ENCODE peak calls at places on chromosome 9, in nine cellular contexts. One of them, this sample, is unnamed.

GRCh38 chr9:107447081-107447480 is 42.5 kb downstream of the KLF4 start:
- DNase-seq in H1: no peak
- DNase-seq in endothelial cell of umbilical vein: no peak
- DNase-seq in GM23338: no peak
- DNase-seq in vagina: no peak
- DNase-seq in breast epithelium: no peak
- DNase-seq in HepG2: no peak
- DNase-seq in transverse colon: no peak
- DNase-seq in SK-N-SH: no peak
- DNase-seq in this sample: no peak

GRCh38 chr9:76216161-76216649 is 178.0 kb downstream of the RFK start:
- DNase-seq in H1: no peak
- DNase-seq in endothelial cell of umbilical vein: peak
- DNase-seq in GM23338: no peak
- DNase-seq in vagina: no peak
- DNase-seq in breast epithelium: no peak
- DNase-seq in HepG2: no peak
- DNase-seq in transverse colon: no peak
- DNase-seq in SK-N-SH: no peak
- DNase-seq in this sample: no peak

GRCh38 chr9:27671591-27671990 is 98.3 kb upstream of the C9orf72 start:
- DNase-seq in H1: no peak
- DNase-seq in endothelial cell of umbilical vein: no peak
- DNase-seq in GM23338: no peak
- DNase-seq in vagina: no peak
- DNase-seq in breast epithelium: no peak
- DNase-seq in HepG2: no peak
- DNase-seq in transverse colon: no peak
- DNase-seq in SK-N-SH: no peak
- DNase-seq in this sample: no peak

GRCh38 chr9:100317706-100318105 is 35.0 kb downstream of the TEX10 start:
- DNase-seq in H1: no peak
- DNase-seq in endothelial cell of umbilical vein: no peak
- DNase-seq in GM23338: no peak
- DNase-seq in vagina: no peak
- DNase-seq in breast epithelium: no peak
- DNase-seq in HepG2: no peak
- DNase-seq in transverse colon: no peak
- DNase-seq in SK-N-SH: no peak
- DNase-seq in this sample: no peak

GRCh38 chr9:87573841-87574342 is 76.2 kb downstream of the DAPK1 start:
- DNase-seq in H1: no peak
- DNase-seq in endothelial cell of umbilical vein: no peak
- DNase-seq in GM23338: no peak
- DNase-seq in vagina: no peak
- DNase-seq in breast epithelium: no peak
- DNase-seq in HepG2: no peak
- DNase-seq in transverse colon: no peak
- DNase-seq in SK-N-SH: no peak
- DNase-seq in this sample: no peak

GRCh38 chr9:70519912-70520724 is 105.7 kb upstream of the KLF9 start:
- DNase-seq in H1: no peak
- DNase-seq in endothelial cell of umbilical vein: no peak
- DNase-seq in GM23338: no peak
- DNase-seq in vagina: no peak
- DNase-seq in breast epithelium: no peak
- DNase-seq in HepG2: no peak
- DNase-seq in transverse colon: no peak
- DNase-seq in SK-N-SH: no peak
- DNase-seq in this sample: no peak

GRCh38 chr9:108654566-108654965 is 201.2 kb downstream of the ACTL7B start:
- DNase-seq in H1: no peak
- DNase-seq in endothelial cell of umbilical vein: no peak
- DNase-seq in GM23338: no peak
- DNase-seq in vagina: no peak
- DNase-seq in breast epithelium: no peak
- DNase-seq in HepG2: no peak
- DNase-seq in transverse colon: no peak
- DNase-seq in SK-N-SH: no peak
- DNase-seq in this sample: no peak

GRCh38 chr9:83456226-83456625 is 82.0 kb downstream of the FRMD3 start:
- DNase-seq in H1: no peak
- DNase-seq in endothelial cell of umbilical vein: no peak
- DNase-seq in GM23338: no peak
- DNase-seq in vagina: no peak
- DNase-seq in breast epithelium: no peak
- DNase-seq in HepG2: no peak
- DNase-seq in transverse colon: no peak
- DNase-seq in SK-N-SH: no peak
- DNase-seq in this sample: no peak

GRCh38 chr9:36665921-36666429 is 93.3 kb downstream of the MELK start:
- DNase-seq in H1: no peak
- DNase-seq in endothelial cell of umbilical vein: peak
- DNase-seq in GM23338: no peak
- DNase-seq in vagina: no peak
- DNase-seq in breast epithelium: no peak
- DNase-seq in HepG2: no peak
- DNase-seq in transverse colon: no peak
- DNase-seq in SK-N-SH: no peak
- DNase-seq in this sample: no peak

GRCh38 chr9:15469862-15470261 is 40.9 kb downstream of the PSIP1 start:
- DNase-seq in H1: no peak
- DNase-seq in endothelial cell of umbilical vein: no peak
- DNase-seq in GM23338: no peak
- DNase-seq in vagina: no peak
- DNase-seq in breast epithelium: no peak
- DNase-seq in HepG2: no peak
- DNase-seq in transverse colon: no peak
- DNase-seq in SK-N-SH: no peak
- DNase-seq in this sample: no peak

GRCh38 chr9:87267251-87267679 is 230.4 kb upstream of the DAPK1 start:
- DNase-seq in H1: no peak
- DNase-seq in endothelial cell of umbilical vein: no peak
- DNase-seq in GM23338: no peak
- DNase-seq in vagina: no peak
- DNase-seq in breast epithelium: no peak
- DNase-seq in HepG2: no peak
- DNase-seq in transverse colon: no peak
- DNase-seq in SK-N-SH: no peak
- DNase-seq in this sample: no peak

GRCh38 chr9:121122450-121123032 is 47.8 kb downstream of the CNTRL start:
- DNase-seq in H1: no peak
- DNase-seq in endothelial cell of umbilical vein: peak
- DNase-seq in GM23338: no peak
- DNase-seq in vagina: no peak
- DNase-seq in breast epithelium: no peak
- DNase-seq in HepG2: no peak
- DNase-seq in transverse colon: no peak
- DNase-seq in SK-N-SH: no peak
- DNase-seq in this sample: no peak

GRCh38 chr9:126162611-126163381 is 163.8 kb upstream of the MVB12B start:
- DNase-seq in H1: peak
- DNase-seq in endothelial cell of umbilical vein: no peak
- DNase-seq in GM23338: no peak
- DNase-seq in vagina: peak
- DNase-seq in breast epithelium: no peak
- DNase-seq in HepG2: no peak
- DNase-seq in transverse colon: no peak
- DNase-seq in SK-N-SH: no peak
- DNase-seq in this sample: no peak

GRCh38 chr9:94801242-94801641 is 74.7 kb downstream of the AOPEP start:
- DNase-seq in H1: no peak
- DNase-seq in endothelial cell of umbilical vein: no peak
- DNase-seq in GM23338: no peak
- DNase-seq in vagina: no peak
- DNase-seq in breast epithelium: no peak
- DNase-seq in HepG2: no peak
- DNase-seq in transverse colon: no peak
- DNase-seq in SK-N-SH: no peak
- DNase-seq in this sample: no peak

GRCh38 chr9:130845901-130846381 is 10.9 kb downstream of the ABL1 start:
- DNase-seq in H1: no peak
- DNase-seq in endothelial cell of umbilical vein: peak
- DNase-seq in GM23338: no peak
- DNase-seq in vagina: no peak
- DNase-seq in breast epithelium: no peak
- DNase-seq in HepG2: no peak
- DNase-seq in transverse colon: no peak
- DNase-seq in SK-N-SH: peak
- DNase-seq in this sample: peak

GRCh38 chr9:7237473-7238243 is 479.9 kb downstream of the KDM4C start:
- DNase-seq in H1: no peak
- DNase-seq in endothelial cell of umbilical vein: no peak
- DNase-seq in GM23338: no peak
- DNase-seq in vagina: no peak
- DNase-seq in breast epithelium: no peak
- DNase-seq in HepG2: no peak
- DNase-seq in transverse colon: no peak
- DNase-seq in SK-N-SH: no peak
- DNase-seq in this sample: no peak

GRCh38 chr9:214488-215448 is at the start of gene DOCK8:
- DNase-seq in H1: peak
- DNase-seq in endothelial cell of umbilical vein: peak
- DNase-seq in GM23338: peak
- DNase-seq in vagina: no peak
- DNase-seq in breast epithelium: peak
- DNase-seq in HepG2: peak
- DNase-seq in transverse colon: peak
- DNase-seq in SK-N-SH: peak
- DNase-seq in this sample: peak
- H3K27ac ChIP-seq in H1: no peak
- H3K27ac ChIP-seq in endothelial cell of umbilical vein: no peak
- H3K27ac ChIP-seq in GM23338: no peak
- H3K27ac ChIP-seq in vagina: peak
- H3K27ac ChIP-seq in breast epithelium: peak
- H3K27ac ChIP-seq in HepG2: no peak
- H3K27ac ChIP-seq in transverse colon: peak
- H3K27ac ChIP-seq in SK-N-SH: no peak
- H3K27ac ChIP-seq in this sample: peak

GRCh38 chr9:137679249-137679648 is 60.4 kb downstream of the EHMT1 start:
- DNase-seq in H1: no peak
- DNase-seq in endothelial cell of umbilical vein: peak
- DNase-seq in GM23338: peak
- DNase-seq in vagina: no peak
- DNase-seq in breast epithelium: no peak
- DNase-seq in HepG2: no peak
- DNase-seq in transverse colon: no peak
- DNase-seq in SK-N-SH: no peak
- DNase-seq in this sample: no peak
- TF ChIP-seq POLR2AphosphoS5 in H1: peak
- TF ChIP-seq POLR2AphosphoS5 in endothelial cell of umbilical vein: no peak
- TF ChIP-seq POLR2AphosphoS5 in GM23338: no peak
- TF ChIP-seq POLR2AphosphoS5 in vagina: no peak
- TF ChIP-seq POLR2AphosphoS5 in breast epithelium: no peak
- TF ChIP-seq POLR2AphosphoS5 in HepG2: no peak
- TF ChIP-seq POLR2AphosphoS5 in transverse colon: no peak
- TF ChIP-seq POLR2AphosphoS5 in SK-N-SH: no peak
- TF ChIP-seq POLR2AphosphoS5 in this sample: no peak

GRCh38 chr9:38008168-38009034 is 60.6 kb downstream of the SHB start:
- DNase-seq in H1: no peak
- DNase-seq in endothelial cell of umbilical vein: peak
- DNase-seq in GM23338: no peak
- DNase-seq in vagina: no peak
- DNase-seq in breast epithelium: no peak
- DNase-seq in HepG2: peak
- DNase-seq in transverse colon: peak
- DNase-seq in SK-N-SH: no peak
- DNase-seq in this sample: no peak

GRCh38 chr9:38009035-38009501 is 60.0 kb downstream of the SHB start:
- DNase-seq in H1: no peak
- DNase-seq in endothelial cell of umbilical vein: no peak
- DNase-seq in GM23338: no peak
- DNase-seq in vagina: no peak
- DNase-seq in breast epithelium: no peak
- DNase-seq in HepG2: no peak
- DNase-seq in transverse colon: no peak
- DNase-seq in SK-N-SH: no peak
- DNase-seq in this sample: no peak

GRCh38 chr9:38006163-38006562 is 62.9 kb downstream of the SHB start:
- DNase-seq in H1: no peak
- DNase-seq in endothelial cell of umbilical vein: no peak
- DNase-seq in GM23338: no peak
- DNase-seq in vagina: no peak
- DNase-seq in breast epithelium: no peak
- DNase-seq in HepG2: no peak
- DNase-seq in transverse colon: peak
- DNase-seq in SK-N-SH: no peak
- DNase-seq in this sample: no peak

GRCh38 chr9:38004809-38005560 is 64.0 kb downstream of the SHB start:
- DNase-seq in H1: no peak
- DNase-seq in endothelial cell of umbilical vein: no peak
- DNase-seq in GM23338: no peak
- DNase-seq in vagina: no peak
- DNase-seq in breast epithelium: no peak
- DNase-seq in HepG2: no peak
- DNase-seq in transverse colon: no peak
- DNase-seq in SK-N-SH: no peak
- DNase-seq in this sample: no peak

DNA sequence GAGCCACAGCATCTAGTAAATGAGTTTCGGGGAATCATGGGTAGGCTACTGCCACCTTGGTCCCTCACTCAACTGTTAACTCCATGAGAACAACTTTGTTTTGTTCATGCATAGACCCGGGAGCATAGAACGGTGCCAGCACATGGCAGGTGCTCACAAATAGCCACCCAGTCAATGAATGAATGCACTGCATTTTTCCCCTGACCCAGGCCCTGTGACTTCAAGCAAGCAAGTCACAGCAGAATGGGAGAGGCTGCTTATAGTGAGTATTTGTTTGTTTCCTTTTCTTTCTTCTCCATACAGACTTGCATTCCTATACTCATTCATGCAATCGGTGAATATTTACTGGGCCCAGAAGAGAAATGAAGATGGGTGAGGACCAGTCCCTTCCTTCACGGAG is 62.0 kb downstream of the SHB start:
- DNase-seq in H1: no peak
- DNase-seq in endothelial cell of umbilical vein: no peak
- DNase-seq in GM23338: no peak
- DNase-seq in vagina: no peak
- DNase-seq in breast epithelium: no peak
- DNase-seq in HepG2: no peak
- DNase-seq in transverse colon: no peak
- DNase-seq in SK-N-SH: no peak
- DNase-seq in this sample: no peak
- H3K27ac ChIP-seq in H1: no peak
- H3K27ac ChIP-seq in endothelial cell of umbilical vein: no peak
- H3K27ac ChIP-seq in GM23338: no peak
- H3K27ac ChIP-seq in vagina: no peak
- H3K27ac ChIP-seq in breast epithelium: no peak
- H3K27ac ChIP-seq in HepG2: no peak
- H3K27ac ChIP-seq in transverse colon: no peak
- H3K27ac ChIP-seq in SK-N-SH: no peak
- H3K27ac ChIP-seq in this sample: no peak

DNA sequence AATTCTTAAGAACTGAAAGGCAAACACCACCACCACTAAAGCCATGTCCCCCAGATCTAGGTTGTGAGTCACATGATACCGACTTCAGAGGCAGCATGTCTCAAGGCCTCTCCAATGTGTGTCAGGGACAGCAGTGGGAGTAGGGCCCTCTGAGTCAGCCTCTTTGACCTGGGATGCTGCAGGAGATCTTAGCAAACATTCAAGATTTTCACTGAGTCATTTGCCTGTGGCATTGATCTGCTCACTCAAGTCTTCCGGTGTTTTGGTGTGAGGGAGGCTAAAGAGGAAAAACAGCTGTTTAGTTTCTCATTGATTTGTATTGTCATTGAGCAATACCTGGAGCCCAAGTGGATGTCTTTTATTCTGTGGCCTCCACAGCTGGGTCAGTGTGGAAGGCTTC is 36.1 kb downstream of the TMC1 start:
- DNase-seq in H1: no peak
- DNase-seq in endothelial cell of umbilical vein: peak
- DNase-seq in GM23338: peak
- DNase-seq in vagina: peak
- DNase-seq in breast epithelium: no peak
- DNase-seq in HepG2: peak
- DNase-seq in transverse colon: peak
- DNase-seq in SK-N-SH: no peak
- DNase-seq in this sample: no peak
- TF ChIP-seq POLR2AphosphoS5 in H1: no peak
- TF ChIP-seq POLR2AphosphoS5 in endothelial cell of umbilical vein: no peak
- TF ChIP-seq POLR2AphosphoS5 in GM23338: no peak
- TF ChIP-seq POLR2AphosphoS5 in vagina: no peak
- TF ChIP-seq POLR2AphosphoS5 in breast epithelium: no peak
- TF ChIP-seq POLR2AphosphoS5 in HepG2: no peak
- TF ChIP-seq POLR2AphosphoS5 in transverse colon: no peak
- TF ChIP-seq POLR2AphosphoS5 in SK-N-SH: no peak
- TF ChIP-seq POLR2AphosphoS5 in this sample: peak

This sample was measured in esophagus muscularis mucosa.